ENCODE peak calls at places on chromosomes 12 and 14, in seven cellular contexts. One of them, this sample, is unnamed.

GRCh38 chr12:108820700-108821406 is 36.5 kb downstream of the SSH1 start:
- DNase-seq in EL: no peak
- DNase-seq in putamen: no peak
- DNase-seq in pons: no peak
- DNase-seq in activated naive CD8-positive, alpha-beta T cell treated with anti-CD3 and anti-CD28 coated beads, Interleukin-2, amount 50 U/mL, for 24 hours: no peak
- DNase-seq in Right ventricle myocardium superior: no peak
- DNase-seq in erythroblast: no peak
- DNase-seq in this sample: no peak

GRCh38 chr12:97805086-97805485 is 342.5 kb downstream of the RMST start:
- DNase-seq in erythroblast: no peak
- DNase-seq in EL: no peak
- DNase-seq in Right ventricle myocardium superior: no peak
- DNase-seq in putamen: peak; percentile 12
- DNase-seq in activated naive CD8-positive, alpha-beta T cell treated with anti-CD3 and anti-CD28 coated beads, Interleukin-2, amount 50 U/mL, for 24 hours: no peak
- DNase-seq in pons: peak; percentile 16
- DNase-seq in this sample: no peak

GRCh38 chr14:23294734-23295561 is 7.7 kb downstream of the PPP1R3E start:
- DNase-seq in putamen: no peak
- DNase-seq in activated naive CD8-positive, alpha-beta T cell treated with anti-CD3 and anti-CD28 coated beads, Interleukin-2, amount 50 U/mL, for 24 hours: peak; percentile 50
- DNase-seq in erythroblast: peak; percentile 89
- DNase-seq in Right ventricle myocardium superior: peak; percentile 50
- DNase-seq in EL: peak; percentile 62
- DNase-seq in pons: peak; percentile 76
- DNase-seq in this sample: peak; percentile 72

GRCh38 chr14:74065746-74066575 is 18.3 kb downstream of the ALDH6A1 start:
- DNase-seq in pons: no peak
- DNase-seq in putamen: no peak
- DNase-seq in Right ventricle myocardium superior: no peak
- DNase-seq in EL: peak; percentile 19
- DNase-seq in erythroblast: peak; percentile 25
- DNase-seq in activated naive CD8-positive, alpha-beta T cell treated with anti-CD3 and anti-CD28 coated beads, Interleukin-2, amount 50 U/mL, for 24 hours: no peak
- DNase-seq in this sample: no peak

GRCh38 chr14:23154876-23155587 is 28.4 kb downstream of the SLC7A8 start:
- DNase-seq in activated naive CD8-positive, alpha-beta T cell treated with anti-CD3 and anti-CD28 coated beads, Interleukin-2, amount 50 U/mL, for 24 hours: no peak
- DNase-seq in Right ventricle myocardium superior: peak; percentile 89
- DNase-seq in EL: peak; percentile 81
- DNase-seq in putamen: peak; percentile 57
- DNase-seq in pons: peak; percentile 58
- DNase-seq in erythroblast: no peak
- DNase-seq in this sample: peak; percentile 54

GRCh38 chr12:25808604-25809003 is 149.9 kb upstream of the RASSF8 start:
- DNase-seq in Right ventricle myocardium superior: no peak
- DNase-seq in putamen: no peak
- DNase-seq in EL: no peak
- DNase-seq in pons: no peak
- DNase-seq in erythroblast: no peak
- DNase-seq in activated naive CD8-positive, alpha-beta T cell treated with anti-CD3 and anti-CD28 coated beads, Interleukin-2, amount 50 U/mL, for 24 hours: no peak
- DNase-seq in this sample: no peak

GRCh38 chr14:76904100-76904739 is 78.0 kb downstream of the LRRC74A start:
- DNase-seq in EL: peak; percentile 91
- DNase-seq in pons: no peak
- DNase-seq in Right ventricle myocardium superior: peak; percentile 60
- DNase-seq in activated naive CD8-positive, alpha-beta T cell treated with anti-CD3 and anti-CD28 coated beads, Interleukin-2, amount 50 U/mL, for 24 hours: no peak
- DNase-seq in erythroblast: no peak
- DNase-seq in putamen: no peak
- DNase-seq in this sample: no peak

GRCh38 chr12:67025543-67026114 is 243.5 kb upstream of the CAND1 start:
- DNase-seq in EL: peak; percentile 35
- DNase-seq in pons: no peak
- DNase-seq in putamen: no peak
- DNase-seq in activated naive CD8-positive, alpha-beta T cell treated with anti-CD3 and anti-CD28 coated beads, Interleukin-2, amount 50 U/mL, for 24 hours: peak; percentile 64
- DNase-seq in Right ventricle myocardium superior: no peak
- DNase-seq in erythroblast: peak; percentile 46
- DNase-seq in this sample: no peak

GRCh38 chr12:67068773-67069450 is 200.2 kb upstream of the CAND1 start:
- DNase-seq in activated naive CD8-positive, alpha-beta T cell treated with anti-CD3 and anti-CD28 coated beads, Interleukin-2, amount 50 U/mL, for 24 hours: peak; percentile 42
- DNase-seq in pons: no peak
- DNase-seq in EL: peak; percentile 59
- DNase-seq in erythroblast: peak; percentile 3
- DNase-seq in putamen: no peak
- DNase-seq in Right ventricle myocardium superior: peak; percentile 44
- DNase-seq in this sample: no peak

GRCh38 chr14:52018252-52018651 is 28.9 kb downstream of the RTRAF start:
- DNase-seq in erythroblast: peak; percentile 8
- DNase-seq in EL: peak; percentile 61
- DNase-seq in putamen: no peak
- DNase-seq in activated naive CD8-positive, alpha-beta T cell treated with anti-CD3 and anti-CD28 coated beads, Interleukin-2, amount 50 U/mL, for 24 hours: no peak
- DNase-seq in Right ventricle myocardium superior: no peak
- DNase-seq in pons: no peak
- DNase-seq in this sample: no peak

GRCh38 chr14:93019367-93019843 is 96.3 kb downstream of the ITPK1 start:
- DNase-seq in erythroblast: no peak
- DNase-seq in activated naive CD8-positive, alpha-beta T cell treated with anti-CD3 and anti-CD28 coated beads, Interleukin-2, amount 50 U/mL, for 24 hours: no peak
- DNase-seq in pons: no peak
- DNase-seq in putamen: no peak
- DNase-seq in Right ventricle myocardium superior: no peak
- DNase-seq in EL: no peak
- DNase-seq in this sample: no peak

GRCh38 chr14:63933110-63933509 is 80.3 kb downstream of the SYNE2 start:
- DNase-seq in pons: no peak
- DNase-seq in erythroblast: no peak
- DNase-seq in putamen: no peak
- DNase-seq in activated naive CD8-positive, alpha-beta T cell treated with anti-CD3 and anti-CD28 coated beads, Interleukin-2, amount 50 U/mL, for 24 hours: no peak
- DNase-seq in EL: no peak
- DNase-seq in Right ventricle myocardium superior: no peak
- DNase-seq in this sample: no peak

GRCh38 chr12:95218852-95219171 is 1.2 kb downstream of the VEZT start:
- DNase-seq in activated naive CD8-positive, alpha-beta T cell treated with anti-CD3 and anti-CD28 coated beads, Interleukin-2, amount 50 U/mL, for 24 hours: peak; percentile 54
- DNase-seq in erythroblast: peak; percentile 70
- DNase-seq in EL: peak; percentile 20
- DNase-seq in pons: no peak
- DNase-seq in Right ventricle myocardium superior: no peak
- DNase-seq in putamen: no peak
- DNase-seq in this sample: peak; percentile 15

GRCh38 chr12:6817056-6817455 is 4.6 kb upstream of the GPR162 start:
- DNase-seq in Right ventricle myocardium superior: no peak
- DNase-seq in putamen: no peak
- DNase-seq in EL: no peak
- DNase-seq in erythroblast: no peak
- DNase-seq in activated naive CD8-positive, alpha-beta T cell treated with anti-CD3 and anti-CD28 coated beads, Interleukin-2, amount 50 U/mL, for 24 hours: no peak
- DNase-seq in pons: no peak
- DNase-seq in this sample: no peak

GRCh38 chr12:52703424-52703823 is at the start of gene KRT77:
- DNase-seq in pons: no peak
- DNase-seq in EL: no peak
- DNase-seq in activated naive CD8-positive, alpha-beta T cell treated with anti-CD3 and anti-CD28 coated beads, Interleukin-2, amount 50 U/mL, for 24 hours: no peak
- DNase-seq in Right ventricle myocardium superior: no peak
- DNase-seq in erythroblast: no peak
- DNase-seq in putamen: no peak
- DNase-seq in this sample: no peak

GRCh38 chr12:95908573-95908972 is 33.8 kb downstream of the CCDC38 start:
- DNase-seq in erythroblast: no peak
- DNase-seq in Right ventricle myocardium superior: no peak
- DNase-seq in putamen: no peak
- DNase-seq in activated naive CD8-positive, alpha-beta T cell treated with anti-CD3 and anti-CD28 coated beads, Interleukin-2, amount 50 U/mL, for 24 hours: no peak
- DNase-seq in EL: peak; percentile 62
- DNase-seq in pons: no peak
- DNase-seq in this sample: no peak

GRCh38 chr12:32450363-32450762 is 51.0 kb downstream of the FGD4 start:
- DNase-seq in Right ventricle myocardium superior: no peak
- DNase-seq in erythroblast: no peak
- DNase-seq in pons: no peak
- DNase-seq in putamen: no peak
- DNase-seq in activated naive CD8-positive, alpha-beta T cell treated with anti-CD3 and anti-CD28 coated beads, Interleukin-2, amount 50 U/mL, for 24 hours: no peak
- DNase-seq in EL: no peak
- DNase-seq in this sample: no peak

GRCh38 chr12:96219700-96220206 is 25.6 kb downstream of the ELK3 start:
- DNase-seq in activated naive CD8-positive, alpha-beta T cell treated with anti-CD3 and anti-CD28 coated beads, Interleukin-2, amount 50 U/mL, for 24 hours: no peak
- DNase-seq in EL: peak; percentile 98
- DNase-seq in Right ventricle myocardium superior: no peak
- DNase-seq in putamen: no peak
- DNase-seq in erythroblast: no peak
- DNase-seq in pons: no peak
- DNase-seq in this sample: no peak

GRCh38 chr12:122965851-122966742 is at the start of gene ABCB9:
- DNase-seq in erythroblast: peak; percentile 97
- DNase-seq in putamen: peak; percentile 91
- DNase-seq in activated naive CD8-positive, alpha-beta T cell treated with anti-CD3 and anti-CD28 coated beads, Interleukin-2, amount 50 U/mL, for 24 hours: peak; percentile 94
- DNase-seq in Right ventricle myocardium superior: peak; percentile 93
- DNase-seq in pons: peak; percentile 85
- DNase-seq in EL: peak; percentile 93
- DNase-seq in this sample: peak; percentile 90

GRCh38 chr12:116067892-116068291 is 209.6 kb downstream of the MED13L start:
- DNase-seq in pons: peak; percentile 66
- DNase-seq in activated naive CD8-positive, alpha-beta T cell treated with anti-CD3 and anti-CD28 coated beads, Interleukin-2, amount 50 U/mL, for 24 hours: no peak
- DNase-seq in EL: no peak
- DNase-seq in erythroblast: peak; percentile 39
- DNase-seq in putamen: no peak
- DNase-seq in Right ventricle myocardium superior: no peak
- DNase-seq in this sample: peak; percentile 37